ENCODE peak calls at places on chromosome 21, in seven cellular contexts. J is IMR-90, Z is neuronal stem cell, E is H1, M is mesenchymal stem cell, W is H9, A is trophoblast cell. T is an unnamed sample.
A peak's percentile ranks its signal among the peaks of the same experiment; 100 is the strongest.

GRCh38 chr21:33685613-33686197 is 43.4 kb downstream of the ITSN1 start:
- DNase-seq in J (peak; percentile 66), Z (no peak), E (no peak), M (peak; percentile 67), W (no peak), A (no peak), T (peak; percentile 52)

GRCh38 chr21:30577766-30578165 is 12.4 kb downstream of the KRTAP22-2 start:
- DNase-seq in J (no peak), Z (no peak), E (no peak), M (no peak), W (no peak), A (no peak), T (no peak)

GRCh38 chr21:33011462-33011861 is 14.3 kb upstream of the OLIG2 start:
- DNase-seq in J (peak; percentile 75), Z (no peak), E (peak; percentile 6), M (peak; percentile 59), W (no peak), A (peak; percentile 42), T (no peak)

GRCh38 chr21:38440746-38441145 is 57.5 kb downstream of the ERG start:
- DNase-seq in J (peak; percentile 80), Z (peak; percentile 26), E (no peak), M (peak; percentile 92), W (no peak), A (peak; percentile 60), T (peak; percentile 58)

GRCh38 chr21:31874817-31875216 is 2.0 kb downstream of the HUNK start:
- DNase-seq in J (no peak), Z (peak; percentile 20), E (peak; percentile 64), M (no peak), W (peak; percentile 69), A (no peak), T (peak; percentile 70)

GRCh38 chr21:43201491-43201890 is 32.7 kb downstream of the CRYAA start:
- DNase-seq in J (no peak), Z (no peak), E (no peak), M (peak; percentile 3), W (no peak), A (no peak), T (no peak)

GRCh38 chr21:32520885-32521735 is 64.2 kb downstream of the TCP10L start:
- DNase-seq in J (peak; percentile 97), Z (no peak), E (no peak), M (peak; percentile 70), W (no peak), A (peak; percentile 89), T (no peak)

GRCh38 chr21:32386195-32386870 is 6.5 kb downstream of the URB1 start:
- DNase-seq in J (no peak), Z (no peak), E (no peak), M (no peak), W (no peak), A (no peak), T (no peak)

GRCh38 chr21:31576428-31576827 is 83.1 kb upstream of the SOD1 start:
- DNase-seq in J (no peak), Z (no peak), E (no peak), M (no peak), W (no peak), A (no peak), T (no peak)

GRCh38 chr21:37153935-37154350 is 80.9 kb downstream of the TTC3 start:
- DNase-seq in J (peak; percentile 18), Z (no peak), E (no peak), M (no peak), W (no peak), A (no peak), T (no peak)

GRCh38 chr21:32137266-32137665 is 141.6 kb downstream of the MIS18A start:
- DNase-seq in J (no peak), Z (no peak), E (peak; percentile 1), M (no peak), W (no peak), A (no peak), T (no peak)

GRCh38 chr21:32322103-32322502 is 23.4 kb downstream of the MRAP start:
- DNase-seq in J (no peak), Z (no peak), E (no peak), M (no peak), W (no peak), A (no peak), T (no peak)

GRCh38 chr21:28779914-28780313 is 212.8 kb downstream of the LTN1 start:
- DNase-seq in J (no peak), Z (no peak), E (no peak), M (no peak), W (no peak), A (no peak), T (no peak)

GRCh38 chr21:29649370-29649963 is 290.3 kb downstream of the GRIK1 start:
- DNase-seq in J (no peak), Z (no peak), E (no peak), M (no peak), W (no peak), A (no peak), T (peak; percentile 35)

GRCh38 chr21:38273745-38274544 is 17.2 kb downstream of the KCNJ15 start:
- DNase-seq in J (peak; percentile 74), Z (no peak), E (no peak), M (peak; percentile 76), W (no peak), A (no peak), T (no peak)

GRCh38 chr21:17828223-17828622 is 9.1 kb upstream of the C21orf91 start:
- DNase-seq in J (peak; percentile 75), Z (no peak), E (no peak), M (peak; percentile 66), W (no peak), A (no peak), T (no peak)

GRCh38 chr21:31660134-31660565 is 657 bp downstream of the SOD1 start:
- DNase-seq in J (no peak), Z (no peak), E (no peak), M (peak; percentile 37), W (no peak), A (no peak), T (peak; percentile 54)

GRCh38 chr21:43334214-43334958 is 92.5 kb downstream of the SIK1 start:
- DNase-seq in J (no peak), Z (no peak), E (no peak), M (no peak), W (no peak), A (no peak), T (no peak)

GRCh38 chr21:29413683-29414082 is 115.0 kb downstream of the BACH1 start:
- DNase-seq in J (no peak), Z (no peak), E (no peak), M (no peak), W (no peak), A (no peak), T (no peak)

GRCh38 chr21:39153373-39153772 is 29.9 kb downstream of the PSMG1 start:
- DNase-seq in J (no peak), Z (no peak), E (no peak), M (no peak), W (no peak), A (no peak), T (peak; percentile 35)

GRCh38 chr21:45601551-45601950 is 42.0 kb upstream of the PCBP3 start:
- DNase-seq in J (no peak), Z (no peak), E (no peak), M (no peak), W (peak; percentile 7), A (no peak), T (no peak)
- H3K23ac ChIP-seq in J (no peak overlapping the region), Z (no peak overlapping the region), E (no peak overlapping the region), M (no peak overlapping the region), W (no peak overlapping the region), A (no peak overlapping the region), T (no peak overlapping the region)

GRCh38 chr21:15293251-15293650 is 228.5 kb upstream of the NRIP1 start:
- DNase-seq in J (peak; percentile 82), Z (peak; percentile 45), E (no peak), M (peak; percentile 86), W (no peak), A (peak; percentile 61), T (peak; percentile 98)
- H2BK120ac ChIP-seq in J (no peak overlapping the region), Z (no peak overlapping the region), E (no peak overlapping the region), M (no peak overlapping the region), W (no peak overlapping the region), A (no peak overlapping the region), T (no peak overlapping the region)

GRCh38 chr21:35566874-35567273 is 493.5 kb downstream of the SETD4 start:
- DNase-seq in J (no peak), Z (no peak), E (no peak), M (no peak), W (no peak), A (no peak), T (no peak)

GRCh38 chr21:35563885-35564451 is 496.4 kb downstream of the SETD4 start:
- DNase-seq in J (peak; percentile 91), Z (no peak), E (no peak), M (peak; percentile 95), W (no peak), A (peak; percentile 18), T (peak; percentile 25)

GRCh38 chr21:35562876-35563275 is 497.4 kb downstream of the SETD4 start:
- DNase-seq in J (peak; percentile 51), Z (no peak), E (no peak), M (peak; percentile 55), W (no peak), A (no peak), T (no peak)

GRCh38 chr21:35561076-35561475 is 499.2 kb downstream of the SETD4 start:
- DNase-seq in J (no peak), Z (no peak), E (no peak), M (no peak), W (no peak), A (no peak), T (no peak)

DNA sequence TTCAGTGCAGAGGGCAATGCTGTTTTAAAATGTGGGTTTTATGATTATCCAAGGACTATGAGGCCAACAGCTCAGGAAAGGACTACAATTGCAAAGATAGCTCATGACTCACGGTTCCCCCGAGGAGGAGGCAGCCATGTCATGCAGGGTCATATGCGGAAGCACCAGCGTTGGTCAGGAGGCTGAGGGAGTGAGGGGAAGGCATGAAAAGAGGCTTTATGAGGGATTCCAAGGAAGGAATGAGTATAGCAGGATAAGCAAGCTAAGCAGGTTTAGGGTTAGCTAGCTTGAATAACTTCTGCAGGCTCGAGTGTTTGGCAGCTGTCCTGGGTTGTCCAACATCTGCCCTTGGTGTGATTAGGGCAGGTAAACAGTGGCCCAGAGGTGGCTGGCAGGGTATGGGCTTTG is 495.1 kb downstream of the SETD4 start:
- DNase-seq in J (peak; percentile 95), Z (no peak), E (no peak), M (peak; percentile 92), W (no peak), A (peak; percentile 88), T (peak; percentile 28)
- H3K18ac ChIP-seq in J (peak overlapping the region; percentile 14), Z (no peak overlapping the region), E (no peak overlapping the region), M (peak overlapping the region; percentile 34), W (no peak overlapping the region), A (no peak overlapping the region), T (no peak overlapping the region)

DNA sequence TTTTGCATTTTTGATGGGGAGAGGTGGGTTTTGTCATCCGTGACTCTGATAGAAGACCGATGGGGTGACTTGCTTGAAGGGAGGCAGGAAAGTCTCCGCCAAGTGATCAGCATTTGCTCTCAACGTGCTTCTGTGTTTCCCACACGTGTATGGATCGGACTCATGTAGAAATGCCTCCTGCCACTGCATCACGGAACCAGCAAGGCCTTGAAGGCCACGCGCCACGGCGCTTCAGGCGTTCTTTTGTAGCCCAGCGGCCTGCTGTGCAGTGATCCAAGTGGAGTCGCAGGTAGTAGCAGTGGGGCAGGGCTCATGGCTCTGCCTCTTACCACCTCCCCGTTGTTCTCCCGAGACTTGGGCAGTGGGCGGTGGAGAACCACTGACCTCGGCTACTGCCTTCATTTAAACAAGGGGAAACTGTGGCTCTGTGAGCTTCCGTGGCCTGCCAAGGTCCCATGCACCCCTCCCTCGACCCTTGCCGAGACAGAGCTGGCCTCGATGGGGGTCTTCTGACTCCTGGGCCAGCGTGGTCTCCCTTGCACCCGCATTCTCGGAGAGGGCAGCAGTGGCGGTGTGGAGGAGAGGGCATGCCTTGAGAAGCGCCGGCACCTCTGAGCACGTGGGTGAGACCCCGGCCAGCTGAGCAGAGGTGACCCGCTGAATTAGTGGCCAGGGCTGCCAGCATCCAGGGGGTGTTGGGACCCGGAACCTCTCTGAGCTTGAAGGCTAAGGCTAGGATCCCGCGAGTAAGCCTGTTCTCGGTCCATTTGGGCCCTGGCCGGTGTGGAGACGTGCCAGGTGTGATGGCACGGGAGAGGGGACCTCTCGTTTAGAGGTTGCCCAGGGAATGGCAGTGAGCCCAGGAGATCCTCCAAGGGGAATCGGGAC is 46.1 kb upstream of the ABCG1 start:
- DNase-seq in J (no peak), Z (no peak), E (no peak), M (no peak), W (no peak), A (no peak), T (no peak)
- H3K23ac ChIP-seq in J (no peak overlapping the region), Z (no peak overlapping the region), E (no peak overlapping the region), M (no peak overlapping the region), W (no peak overlapping the region), A (no peak overlapping the region), T (no peak overlapping the region)

T was measured in mesendoderm.